ENCODE peak calls at places on chromosomes 12 and 14, in nine cellular contexts. One of them, this sample, is unnamed.

GRCh38 chr12:53428741-53429140 is 5.1 kb downstream of the AMHR2 start:
- DNase-seq in caudate nucleus: no peak
- DNase-seq in mesenchymal stem cell: no peak
- DNase-seq in germinal center: no peak
- DNase-seq in fibroblast of the aortic adventitia: no peak
- DNase-seq in activated CD4-positive, alpha-beta T cell treated with anti-CD3 and anti-CD28 coated beads for 24 hours: no peak
- DNase-seq in stimulated activated CD4-positive, alpha-beta T cell treated with anti-CD3 and anti-CD28 coated beads, Interleukin-4, amount 100 ng/mL, for 48 hours: no peak
- DNase-seq in breast epithelium: no peak
- DNase-seq in AG20443: no peak
- DNase-seq in this sample: no peak

GRCh38 chr12:104604070-104604994 is 147.6 kb downstream of the CHST11 start:
- DNase-seq in mesenchymal stem cell: peak
- DNase-seq in AG20443: peak
- DNase-seq in germinal center: peak
- DNase-seq in activated CD4-positive, alpha-beta T cell treated with anti-CD3 and anti-CD28 coated beads for 24 hours: peak
- DNase-seq in fibroblast of the aortic adventitia: peak
- DNase-seq in caudate nucleus: no peak
- DNase-seq in breast epithelium: no peak
- DNase-seq in stimulated activated CD4-positive, alpha-beta T cell treated with anti-CD3 and anti-CD28 coated beads, Interleukin-4, amount 100 ng/mL, for 48 hours: peak
- DNase-seq in this sample: no peak

GRCh38 chr12:89235189-89235993 is 116.9 kb downstream of the DUSP6 start:
- DNase-seq in breast epithelium: no peak
- DNase-seq in activated CD4-positive, alpha-beta T cell treated with anti-CD3 and anti-CD28 coated beads for 24 hours: no peak
- DNase-seq in caudate nucleus: no peak
- DNase-seq in fibroblast of the aortic adventitia: no peak
- DNase-seq in stimulated activated CD4-positive, alpha-beta T cell treated with anti-CD3 and anti-CD28 coated beads, Interleukin-4, amount 100 ng/mL, for 48 hours: no peak
- DNase-seq in germinal center: no peak
- DNase-seq in mesenchymal stem cell: peak
- DNase-seq in AG20443: no peak
- DNase-seq in this sample: no peak

GRCh38 chr14:59913187-59913586 is 6.8 kb upstream of the LRRC9 start:
- DNase-seq in germinal center: no peak
- DNase-seq in fibroblast of the aortic adventitia: no peak
- DNase-seq in breast epithelium: no peak
- DNase-seq in AG20443: no peak
- DNase-seq in stimulated activated CD4-positive, alpha-beta T cell treated with anti-CD3 and anti-CD28 coated beads, Interleukin-4, amount 100 ng/mL, for 48 hours: no peak
- DNase-seq in activated CD4-positive, alpha-beta T cell treated with anti-CD3 and anti-CD28 coated beads for 24 hours: no peak
- DNase-seq in mesenchymal stem cell: no peak
- DNase-seq in caudate nucleus: no peak
- DNase-seq in this sample: no peak

GRCh38 chr12:22103418-22103817 is 57.4 kb downstream of the CMAS start:
- DNase-seq in AG20443: no peak
- DNase-seq in germinal center: no peak
- DNase-seq in activated CD4-positive, alpha-beta T cell treated with anti-CD3 and anti-CD28 coated beads for 24 hours: no peak
- DNase-seq in fibroblast of the aortic adventitia: no peak
- DNase-seq in stimulated activated CD4-positive, alpha-beta T cell treated with anti-CD3 and anti-CD28 coated beads, Interleukin-4, amount 100 ng/mL, for 48 hours: no peak
- DNase-seq in caudate nucleus: no peak
- DNase-seq in breast epithelium: no peak
- DNase-seq in mesenchymal stem cell: no peak
- DNase-seq in this sample: no peak

GRCh38 chr12:108312885-108313203 is 26.3 kb downstream of the CMKLR1 start:
- DNase-seq in fibroblast of the aortic adventitia: no peak
- DNase-seq in mesenchymal stem cell: no peak
- DNase-seq in germinal center: no peak
- DNase-seq in activated CD4-positive, alpha-beta T cell treated with anti-CD3 and anti-CD28 coated beads for 24 hours: no peak
- DNase-seq in AG20443: peak
- DNase-seq in stimulated activated CD4-positive, alpha-beta T cell treated with anti-CD3 and anti-CD28 coated beads, Interleukin-4, amount 100 ng/mL, for 48 hours: no peak
- DNase-seq in caudate nucleus: no peak
- DNase-seq in breast epithelium: no peak
- DNase-seq in this sample: no peak

GRCh38 chr14:68466491-68466977 is 326.3 kb downstream of the ZFP36L1 start:
- DNase-seq in caudate nucleus: no peak
- DNase-seq in AG20443: peak
- DNase-seq in fibroblast of the aortic adventitia: peak
- DNase-seq in breast epithelium: no peak
- DNase-seq in stimulated activated CD4-positive, alpha-beta T cell treated with anti-CD3 and anti-CD28 coated beads, Interleukin-4, amount 100 ng/mL, for 48 hours: no peak
- DNase-seq in mesenchymal stem cell: peak
- DNase-seq in germinal center: no peak
- DNase-seq in activated CD4-positive, alpha-beta T cell treated with anti-CD3 and anti-CD28 coated beads for 24 hours: no peak
- DNase-seq in this sample: no peak

GRCh38 chr14:23664207-23664885 is 28.2 kb downstream of the DHRS2 start:
- DNase-seq in germinal center: no peak
- DNase-seq in stimulated activated CD4-positive, alpha-beta T cell treated with anti-CD3 and anti-CD28 coated beads, Interleukin-4, amount 100 ng/mL, for 48 hours: no peak
- DNase-seq in fibroblast of the aortic adventitia: no peak
- DNase-seq in mesenchymal stem cell: no peak
- DNase-seq in breast epithelium: no peak
- DNase-seq in AG20443: no peak
- DNase-seq in activated CD4-positive, alpha-beta T cell treated with anti-CD3 and anti-CD28 coated beads for 24 hours: no peak
- DNase-seq in caudate nucleus: no peak
- DNase-seq in this sample: no peak

GRCh38 chr14:61531741-61532505 is 163.4 kb upstream of the HIF1A start:
- DNase-seq in mesenchymal stem cell: no peak
- DNase-seq in fibroblast of the aortic adventitia: no peak
- DNase-seq in caudate nucleus: no peak
- DNase-seq in AG20443: no peak
- DNase-seq in stimulated activated CD4-positive, alpha-beta T cell treated with anti-CD3 and anti-CD28 coated beads, Interleukin-4, amount 100 ng/mL, for 48 hours: no peak
- DNase-seq in germinal center: no peak
- DNase-seq in breast epithelium: no peak
- DNase-seq in activated CD4-positive, alpha-beta T cell treated with anti-CD3 and anti-CD28 coated beads for 24 hours: no peak
- DNase-seq in this sample: no peak

GRCh38 chr14:91870001-91870400 is 2.7 kb upstream of the TC2N start:
- DNase-seq in germinal center: no peak
- DNase-seq in breast epithelium: no peak
- DNase-seq in mesenchymal stem cell: no peak
- DNase-seq in activated CD4-positive, alpha-beta T cell treated with anti-CD3 and anti-CD28 coated beads for 24 hours: peak
- DNase-seq in fibroblast of the aortic adventitia: no peak
- DNase-seq in AG20443: no peak
- DNase-seq in stimulated activated CD4-positive, alpha-beta T cell treated with anti-CD3 and anti-CD28 coated beads, Interleukin-4, amount 100 ng/mL, for 48 hours: no peak
- DNase-seq in caudate nucleus: no peak
- DNase-seq in this sample: no peak

GRCh38 chr14:83632375-83632774 is 1897.6 kb upstream of the FLRT2 start:
- DNase-seq in germinal center: no peak
- DNase-seq in caudate nucleus: no peak
- DNase-seq in stimulated activated CD4-positive, alpha-beta T cell treated with anti-CD3 and anti-CD28 coated beads, Interleukin-4, amount 100 ng/mL, for 48 hours: no peak
- DNase-seq in breast epithelium: no peak
- DNase-seq in fibroblast of the aortic adventitia: no peak
- DNase-seq in activated CD4-positive, alpha-beta T cell treated with anti-CD3 and anti-CD28 coated beads for 24 hours: no peak
- DNase-seq in mesenchymal stem cell: no peak
- DNase-seq in AG20443: no peak
- DNase-seq in this sample: no peak

GRCh38 chr14:44463386-44464004 is 43.6 kb downstream of the FSCB start:
- DNase-seq in AG20443: no peak
- DNase-seq in breast epithelium: no peak
- DNase-seq in caudate nucleus: no peak
- DNase-seq in germinal center: no peak
- DNase-seq in mesenchymal stem cell: no peak
- DNase-seq in stimulated activated CD4-positive, alpha-beta T cell treated with anti-CD3 and anti-CD28 coated beads, Interleukin-4, amount 100 ng/mL, for 48 hours: no peak
- DNase-seq in fibroblast of the aortic adventitia: no peak
- DNase-seq in activated CD4-positive, alpha-beta T cell treated with anti-CD3 and anti-CD28 coated beads for 24 hours: no peak
- DNase-seq in this sample: peak

GRCh38 chr12:51349026-51349425 is 2.5 kb upstream of the CELA1 start:
- DNase-seq in caudate nucleus: no peak
- DNase-seq in mesenchymal stem cell: no peak
- DNase-seq in stimulated activated CD4-positive, alpha-beta T cell treated with anti-CD3 and anti-CD28 coated beads, Interleukin-4, amount 100 ng/mL, for 48 hours: no peak
- DNase-seq in activated CD4-positive, alpha-beta T cell treated with anti-CD3 and anti-CD28 coated beads for 24 hours: no peak
- DNase-seq in germinal center: no peak
- DNase-seq in fibroblast of the aortic adventitia: peak
- DNase-seq in breast epithelium: no peak
- DNase-seq in AG20443: peak
- DNase-seq in this sample: no peak

GRCh38 chr12:49832836-49833421 is 4.7 kb upstream of the NCKAP5L start:
- DNase-seq in stimulated activated CD4-positive, alpha-beta T cell treated with anti-CD3 and anti-CD28 coated beads, Interleukin-4, amount 100 ng/mL, for 48 hours: no peak
- DNase-seq in activated CD4-positive, alpha-beta T cell treated with anti-CD3 and anti-CD28 coated beads for 24 hours: no peak
- DNase-seq in fibroblast of the aortic adventitia: peak
- DNase-seq in caudate nucleus: no peak
- DNase-seq in mesenchymal stem cell: peak
- DNase-seq in AG20443: peak
- DNase-seq in germinal center: no peak
- DNase-seq in breast epithelium: no peak
- DNase-seq in this sample: no peak

GRCh38 chr14:81371802-81372201 is 28.3 kb downstream of the STON2 start:
- DNase-seq in activated CD4-positive, alpha-beta T cell treated with anti-CD3 and anti-CD28 coated beads for 24 hours: no peak
- DNase-seq in breast epithelium: no peak
- DNase-seq in fibroblast of the aortic adventitia: no peak
- DNase-seq in germinal center: no peak
- DNase-seq in mesenchymal stem cell: no peak
- DNase-seq in stimulated activated CD4-positive, alpha-beta T cell treated with anti-CD3 and anti-CD28 coated beads, Interleukin-4, amount 100 ng/mL, for 48 hours: no peak
- DNase-seq in AG20443: no peak
- DNase-seq in caudate nucleus: no peak
- DNase-seq in this sample: peak

GRCh38 chr12:124720019-124720686 is 143.5 kb downstream of the SCARB1 start:
- DNase-seq in fibroblast of the aortic adventitia: peak
- DNase-seq in caudate nucleus: no peak
- DNase-seq in AG20443: peak
- DNase-seq in breast epithelium: peak
- DNase-seq in mesenchymal stem cell: peak
- DNase-seq in germinal center: no peak
- DNase-seq in activated CD4-positive, alpha-beta T cell treated with anti-CD3 and anti-CD28 coated beads for 24 hours: no peak
- DNase-seq in stimulated activated CD4-positive, alpha-beta T cell treated with anti-CD3 and anti-CD28 coated beads, Interleukin-4, amount 100 ng/mL, for 48 hours: no peak
- DNase-seq in this sample: peak

GRCh38 chr14:90397401-90398314 is 829 bp downstream of the CALM1 start:
- DNase-seq in breast epithelium: peak
- DNase-seq in mesenchymal stem cell: peak
- DNase-seq in activated CD4-positive, alpha-beta T cell treated with anti-CD3 and anti-CD28 coated beads for 24 hours: peak
- DNase-seq in germinal center: peak
- DNase-seq in stimulated activated CD4-positive, alpha-beta T cell treated with anti-CD3 and anti-CD28 coated beads, Interleukin-4, amount 100 ng/mL, for 48 hours: peak
- DNase-seq in caudate nucleus: no peak
- DNase-seq in AG20443: peak
- DNase-seq in fibroblast of the aortic adventitia: no peak
- DNase-seq in this sample: peak

GRCh38 chr12:71846322-71846940 is 6.9 kb downstream of the TBC1D15 start:
- DNase-seq in caudate nucleus: no peak
- DNase-seq in AG20443: peak
- DNase-seq in activated CD4-positive, alpha-beta T cell treated with anti-CD3 and anti-CD28 coated beads for 24 hours: no peak
- DNase-seq in breast epithelium: no peak
- DNase-seq in stimulated activated CD4-positive, alpha-beta T cell treated with anti-CD3 and anti-CD28 coated beads, Interleukin-4, amount 100 ng/mL, for 48 hours: no peak
- DNase-seq in fibroblast of the aortic adventitia: peak
- DNase-seq in germinal center: peak
- DNase-seq in mesenchymal stem cell: peak
- DNase-seq in this sample: peak

GRCh38 chr12:62588916-62589315 is 122.3 kb downstream of the MON2 start:
- DNase-seq in mesenchymal stem cell: peak
- DNase-seq in stimulated activated CD4-positive, alpha-beta T cell treated with anti-CD3 and anti-CD28 coated beads, Interleukin-4, amount 100 ng/mL, for 48 hours: no peak
- DNase-seq in germinal center: no peak
- DNase-seq in breast epithelium: no peak
- DNase-seq in AG20443: no peak
- DNase-seq in activated CD4-positive, alpha-beta T cell treated with anti-CD3 and anti-CD28 coated beads for 24 hours: no peak
- DNase-seq in caudate nucleus: no peak
- DNase-seq in fibroblast of the aortic adventitia: peak
- DNase-seq in this sample: no peak

GRCh38 chr12:19489168-19489567 is 49.9 kb downstream of the AEBP2 start:
- DNase-seq in mesenchymal stem cell: no peak
- DNase-seq in breast epithelium: no peak
- DNase-seq in caudate nucleus: peak
- DNase-seq in activated CD4-positive, alpha-beta T cell treated with anti-CD3 and anti-CD28 coated beads for 24 hours: no peak
- DNase-seq in stimulated activated CD4-positive, alpha-beta T cell treated with anti-CD3 and anti-CD28 coated beads, Interleukin-4, amount 100 ng/mL, for 48 hours: peak
- DNase-seq in germinal center: no peak
- DNase-seq in fibroblast of the aortic adventitia: no peak
- DNase-seq in AG20443: no peak
- DNase-seq in this sample: no peak

GRCh38 chr14:70886421-70887206 is 20.6 kb upstream of the PCNX1 start:
- DNase-seq in breast epithelium: no peak
- DNase-seq in AG20443: no peak
- DNase-seq in mesenchymal stem cell: peak
- DNase-seq in caudate nucleus: no peak
- DNase-seq in fibroblast of the aortic adventitia: no peak
- DNase-seq in germinal center: no peak
- DNase-seq in activated CD4-positive, alpha-beta T cell treated with anti-CD3 and anti-CD28 coated beads for 24 hours: no peak
- DNase-seq in stimulated activated CD4-positive, alpha-beta T cell treated with anti-CD3 and anti-CD28 coated beads, Interleukin-4, amount 100 ng/mL, for 48 hours: peak
- DNase-seq in this sample: no peak

GRCh38 chr14:105943973-105944602 is 417.7 kb downstream of the TMEM121 start:
- DNase-seq in breast epithelium: no peak
- DNase-seq in mesenchymal stem cell: no peak
- DNase-seq in fibroblast of the aortic adventitia: no peak
- DNase-seq in AG20443: no peak
- DNase-seq in caudate nucleus: no peak
- DNase-seq in stimulated activated CD4-positive, alpha-beta T cell treated with anti-CD3 and anti-CD28 coated beads, Interleukin-4, amount 100 ng/mL, for 48 hours: no peak
- DNase-seq in germinal center: no peak
- DNase-seq in activated CD4-positive, alpha-beta T cell treated with anti-CD3 and anti-CD28 coated beads for 24 hours: no peak
- DNase-seq in this sample: no peak

GRCh38 chr14:99035712-99036593 is 236.0 kb downstream of the BCL11B start:
- DNase-seq in germinal center: no peak
- DNase-seq in breast epithelium: peak
- DNase-seq in stimulated activated CD4-positive, alpha-beta T cell treated with anti-CD3 and anti-CD28 coated beads, Interleukin-4, amount 100 ng/mL, for 48 hours: no peak
- DNase-seq in activated CD4-positive, alpha-beta T cell treated with anti-CD3 and anti-CD28 coated beads for 24 hours: no peak
- DNase-seq in caudate nucleus: no peak
- DNase-seq in fibroblast of the aortic adventitia: peak
- DNase-seq in AG20443: peak
- DNase-seq in mesenchymal stem cell: peak
- DNase-seq in this sample: no peak